ENCODE peak calls at places on chromosomes 6 and 20, in five cellular contexts. A is right lobe of liver; G is CD8-positive, alpha-beta T cell; X is neural progenitor cell; B is IMR-90. V is an unnamed sample.
A peak's percentile ranks its signal among the peaks of the same experiment; 100 is the strongest.

GRCh38 chr6:95366414-95366813 is 210.9 kb upstream of the MANEA start:
- DNase-seq in A (no peak), G (no peak), X (no peak), B (no peak), V (no peak)

GRCh38 chr6:154302111-154302752 is 54.4 kb downstream of the IPCEF1 start:
- DNase-seq in A (no peak), G (no peak), X (no peak), B (peak; percentile 95), V (no peak)

GRCh38 chr6:113674075-113674474 is 183.1 kb upstream of the MARCKS start:
- DNase-seq in A (peak; percentile 66), G (no peak), X (no peak), B (no peak), V (no peak)

GRCh38 chr6:5132741-5133140 is 47.6 kb downstream of the PPP1R3G start:
- DNase-seq in A (peak; percentile 59), G (no peak), X (peak; percentile 60), B (peak; percentile 98), V (no peak)

GRCh38 chr6:51856508-51856907 is 230.9 kb downstream of the PKHD1 start:
- DNase-seq in A (no peak), G (no peak), X (no peak), B (no peak), V (no peak)

GRCh38 chr6:155014715-155015300 is 19.7 kb downstream of the TIAM2 start:
- DNase-seq in A (no peak), G (no peak), X (no peak), B (peak; percentile 78), V (no peak)

GRCh38 chr6:108309844-108310243 is 15.0 kb downstream of the AFG1L start:
- DNase-seq in A (no peak), G (no peak), X (no peak), B (no peak), V (no peak)

GRCh38 chr6:143111443-143111842 is 50.8 kb downstream of the AIG1 start:
- DNase-seq in A (no peak), G (no peak), X (no peak), B (no peak), V (no peak)

GRCh38 chr6:165726290-165726875 is 63.3 kb upstream of the PDE10A start:
- DNase-seq in A (no peak), G (no peak), X (no peak), B (no peak), V (no peak)

GRCh38 chr6:169881976-169882375 is 130.6 kb downstream of the ERMARD start:
- DNase-seq in A (no peak), G (no peak), X (no peak), B (no peak), V (no peak)

GRCh38 chr6:73032586-73032985 is 192.7 kb downstream of the KHDC1L start:
- DNase-seq in A (no peak), G (no peak), X (no peak), B (peak; percentile 26), V (no peak)

GRCh38 chr20:9311132-9311531 is 203.3 kb upstream of the LAMP5 start:
- DNase-seq in A (no peak), G (no peak), X (no peak), B (peak; percentile 24), V (no peak)

GRCh38 chr6:111482959-111483735 is at the start of gene REV3L:
- DNase-seq in A (peak; percentile 89), G (peak; percentile 78), X (peak; percentile 95), B (peak; percentile 84), V (peak; percentile 89)

GRCh38 chr6:109362102-109362884 is 20.0 kb downstream of the CD164 start:
- DNase-seq in A (no peak), G (no peak), X (no peak), B (no peak), V (no peak)

GRCh38 chr20:58088105-58088504 is 140.3 kb downstream of the ANKRD60 start:
- DNase-seq in A (no peak), G (no peak), X (no peak), B (no peak), V (no peak)

GRCh38 chr20:45301824-45302251 is 4.8 kb upstream of the RBPJL start:
- DNase-seq in A (no peak), G (no peak), X (no peak), B (no peak), V (no peak)

GRCh38 chr20:4225778-4226177 is 210.4 kb upstream of the RNF24 start:
- DNase-seq in A (no peak), G (no peak), X (no peak), B (peak; percentile 98), V (no peak)

GRCh38 chr20:34530342-34530741 is 14.1 kb downstream of the DYNLRB1 start:
- DNase-seq in A (no peak), G (no peak), X (no peak), B (no peak), V (no peak)

GRCh38 chr20:34531608-34532265 is 15.5 kb downstream of the DYNLRB1 start:
- DNase-seq in A (no peak), G (no peak), X (no peak), B (no peak), V (no peak)

GRCh38 chr20:34532320-34532719 is 16.1 kb downstream of the DYNLRB1 start:
- DNase-seq in A (no peak), G (no peak), X (no peak), B (no peak), V (no peak)

GRCh38 chr20:34534391-34535165 is 18.4 kb downstream of the DYNLRB1 start:
- DNase-seq in A (no peak), G (no peak), X (no peak), B (no peak), V (no peak)

GRCh38 chr20:34532751-34533150 is 16.5 kb downstream of the DYNLRB1 start:
- DNase-seq in A (no peak), G (no peak), X (no peak), B (no peak), V (no peak)
- H3K27ac ChIP-seq in A (no peak overlapping the region), G (no peak overlapping the region), X (no peak overlapping the region), B (no peak overlapping the region), V (no peak overlapping the region)

DNA sequence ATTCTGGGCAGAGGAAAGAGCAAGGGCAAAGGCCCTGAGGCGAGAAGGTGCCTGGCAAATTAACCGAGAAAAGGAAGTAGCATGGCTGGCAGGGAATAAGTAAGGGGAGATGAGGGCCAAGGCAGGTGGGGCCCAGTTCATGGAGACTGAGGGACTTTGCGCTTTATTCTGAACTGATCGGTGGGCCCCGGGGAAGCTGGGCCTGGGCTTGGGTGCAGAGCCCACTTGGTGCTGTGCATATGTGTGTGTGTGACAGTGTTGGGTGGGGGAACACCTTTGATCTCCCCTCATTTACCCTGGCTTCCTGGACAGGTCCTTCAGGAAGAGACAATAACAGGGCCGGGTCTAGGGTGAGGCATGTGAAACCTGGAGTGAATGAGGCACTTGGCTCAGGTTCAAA is 2.9 kb upstream of the MDFI start:
- DNase-seq in A (peak; percentile 3), G (no peak), X (no peak), B (no peak), V (no peak)
- H3K27me3 ChIP-seq in A (peaks cover 7% of the 10 kb centered on the region), G (peaks cover 12% of the 10 kb centered on the region), X (peaks cover 75% of the 10 kb centered on the region), B (peaks cover 91% of the 10 kb centered on the region), V (peaks cover 23% of the 10 kb centered on the region)

DNA sequence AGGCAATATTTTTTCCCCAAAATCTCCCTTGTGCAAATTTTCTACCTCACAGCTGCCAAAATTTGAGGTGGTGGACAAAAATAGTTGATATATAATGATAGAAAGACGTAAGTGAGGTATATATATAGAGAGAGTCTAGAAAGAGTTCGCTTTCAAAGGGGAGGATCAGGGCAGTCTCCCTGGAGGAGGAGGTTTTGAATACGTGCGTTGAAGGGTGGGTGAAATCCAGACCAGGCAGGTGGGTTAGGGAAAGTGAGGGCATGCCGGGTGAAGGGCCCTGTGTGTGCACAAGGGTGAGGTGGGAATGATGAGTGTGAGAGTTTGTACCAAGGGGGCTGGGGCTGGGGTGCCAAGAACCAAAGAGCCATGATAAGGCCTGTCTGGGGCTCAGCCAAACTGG is 100.2 kb downstream of the CEBPB start:
- DNase-seq in A (peak; percentile 13), G (no peak), X (no peak), B (no peak), V (no peak)
- H3K27ac ChIP-seq in A (peak overlapping the region; percentile 97), G (no peak overlapping the region), X (no peak overlapping the region), B (peak overlapping the region; percentile 88), V (no peak overlapping the region)

GRCh38 chr6:37517411-37517812 is 17.7 kb upstream of the CCDC167 start:
- DNase-seq in A (no peak), G (peak; percentile 60), X (no peak), B (no peak), V (peak; percentile 67)
- H3K27me3 ChIP-seq in A (no peaks in the 10 kb centered on the region), G (no peaks in the 10 kb centered on the region), X (peaks cover 23% of the 10 kb centered on the region), B (peaks cover 56% of the 10 kb centered on the region), V (no peaks in the 10 kb centered on the region)

DNA sequence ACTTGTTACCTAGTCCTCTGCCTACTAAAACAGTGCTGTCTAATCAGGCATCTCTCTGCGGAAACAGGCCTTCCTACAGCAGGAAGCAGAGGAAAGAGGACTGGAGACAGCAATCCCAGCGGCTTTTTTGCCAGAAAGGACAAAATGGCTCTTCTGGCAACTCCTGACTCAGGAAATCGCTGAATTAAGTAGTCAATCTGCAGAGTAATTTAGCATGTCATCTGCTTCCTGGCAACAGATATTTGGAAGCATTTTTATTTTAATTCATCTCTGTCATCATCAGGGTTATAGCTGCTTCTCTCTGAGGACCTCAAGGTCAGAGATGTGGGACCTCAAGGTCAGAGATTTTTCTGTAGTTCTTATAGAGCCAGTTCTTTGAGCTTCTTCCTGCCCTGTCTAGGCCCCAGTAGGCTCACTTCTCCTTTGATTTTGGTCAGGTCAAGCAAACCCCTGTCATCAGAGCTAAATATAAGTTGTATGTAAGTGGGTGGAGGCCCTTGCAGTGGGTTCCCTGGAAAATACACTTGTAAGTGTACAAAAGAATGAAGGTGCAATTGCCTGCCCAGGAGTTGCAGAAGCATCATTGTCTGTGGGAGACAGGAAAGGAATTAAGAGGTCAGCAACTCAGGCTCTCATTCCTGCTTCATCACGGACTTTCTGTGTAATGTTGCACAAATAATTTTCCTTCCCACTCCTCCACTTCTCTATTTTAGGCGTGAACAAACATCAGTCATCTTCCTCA is 229.4 kb downstream of the ALDH8A1 start:
- DNase-seq in A (no peak), G (no peak), X (no peak), B (no peak), V (no peak)
- H3K27ac ChIP-seq in A (no peak overlapping the region), G (no peak overlapping the region), X (no peak overlapping the region), B (peak overlapping the region; percentile 80), V (no peak overlapping the region)

DNA sequence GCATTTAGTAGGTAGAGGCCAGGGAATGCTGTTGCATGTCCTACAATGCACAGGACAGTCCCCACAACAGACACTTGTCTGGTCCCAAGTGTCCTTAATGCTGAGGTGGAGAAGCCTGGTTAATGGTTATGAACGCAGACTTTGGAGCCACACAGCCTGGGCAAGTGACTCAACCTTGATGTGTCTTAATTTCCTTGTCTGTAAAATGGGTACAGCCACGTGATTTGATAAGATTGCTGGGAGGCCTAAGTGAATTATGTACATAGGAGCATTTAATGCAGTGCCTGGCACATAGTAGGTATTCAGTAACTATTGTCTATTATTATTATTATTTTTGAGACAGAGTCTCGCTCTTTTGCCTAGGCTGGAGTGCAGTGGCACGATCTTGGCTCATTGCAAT is 11.4 kb downstream of the KCNG1 start:
- DNase-seq in A (no peak), G (no peak), X (no peak), B (no peak), V (no peak)
- H3K27me3 ChIP-seq in A (no peaks in the 10 kb centered on the region), G (no peaks in the 10 kb centered on the region), X (no peaks in the 10 kb centered on the region), B (no peaks in the 10 kb centered on the region), V (peaks cover 11% of the 10 kb centered on the region)

GRCh38 chr6:1619666-1620503 is 10.2 kb downstream of the FOXC1 start:
- DNase-seq in A (no peak), G (no peak), X (peak; percentile 77), B (no peak), V (no peak)
- H3K27ac ChIP-seq in A (no peak overlapping the region), G (no peak overlapping the region), X (no peak overlapping the region), B (no peak overlapping the region), V (no peak overlapping the region)